ENCODE peak calls at places on chromosome 1, in ten cellular contexts. X is naive thymus-derived CD8-positive, alpha-beta T cell; L is upper lobe of right lung; E is transverse colon; O is stimulated activated CD4-positive, alpha-beta T cell treated with anti-CD3 and anti-CD28 coated beads, Interleukin-1b, Interleukin-23, amount 100 ng/mL, for 4 hours; M is BJ; U is OCI-LY7; A is cardiac septum; J is WTC11; C is erythroblast. R is an unnamed sample.

GRCh38 chr1:52771384-52771783 is 45.1 kb downstream of the ZYG11B start:
- DNase-seq in X (no peak), L (no peak), E (no peak), O (no peak), M (no peak), U (no peak), A (no peak), J (no peak), C (no peak), R (no peak)

GRCh38 chr1:229108598-229109201 is 162.2 kb upstream of the RAB4A start:
- DNase-seq in X (no peak), L (no peak), E (peak), O (no peak), M (no peak), U (peak), A (no peak), J (no peak), C (no peak), R (peak)

GRCh38 chr1:225465793-225466517 is 38.1 kb upstream of the LBR start:
- DNase-seq in X (no peak), L (no peak), E (no peak), O (no peak), M (no peak), U (no peak), A (no peak), J (no peak), C (no peak), R (no peak)

GRCh38 chr1:168960595-168960994 is 145.9 kb upstream of the ATP1B1 start:
- DNase-seq in X (no peak), L (no peak), E (peak), O (no peak), M (no peak), U (no peak), A (no peak), J (no peak), C (no peak), R (no peak)

GRCh38 chr1:172431721-172432192 is 11.3 kb downstream of the C1orf105 start:
- DNase-seq in X (peak), L (peak), E (peak), O (no peak), M (no peak), U (no peak), A (no peak), J (peak), C (no peak), R (no peak)

GRCh38 chr1:94119796-94120590 is 955 bp downstream of the ABCA4 start:
- DNase-seq in X (no peak), L (no peak), E (no peak), O (no peak), M (no peak), U (no peak), A (peak), J (no peak), C (no peak), R (no peak)

GRCh38 chr1:107196973-107197562 is 56.2 kb downstream of the NTNG1 start:
- DNase-seq in X (no peak), L (no peak), E (peak), O (no peak), M (no peak), U (peak), A (no peak), J (peak), C (peak), R (no peak)

GRCh38 chr1:29599071-29599470 is 362.7 kb downstream of the PTPRU start:
- DNase-seq in X (no peak), L (no peak), E (no peak), O (no peak), M (no peak), U (no peak), A (no peak), J (no peak), C (no peak), R (no peak)

GRCh38 chr1:232143315-232143886 is 486.5 kb downstream of the SIPA1L2 start:
- DNase-seq in X (no peak), L (no peak), E (no peak), O (no peak), M (no peak), U (no peak), A (no peak), J (no peak), C (no peak), R (no peak)